ENCODE peak calls at places on chromosomes 1 and 21, in ten cellular contexts. E, D, G, C, Z, T, V, U, K and F are unnamed samples.

GRCh38 chr21:45982256-45982757 is 737 bp downstream of the COL6A1 start:
- DNase-seq in E (no peak), D (no peak), G (no peak), C (peak; percentile 36), Z (no peak), T (peak; percentile 42), V (no peak), U (peak; percentile 55), K (peak; percentile 61), F (peak; percentile 54)

GRCh38 chr1:55444660-55445059 is 229.5 kb upstream of the USP24 start:
- DNase-seq in E (no peak), D (no peak), G (no peak), C (no peak), Z (no peak), T (no peak), V (no peak), U (no peak), K (no peak), F (no peak)

GRCh38 chr21:41294548-41295231 is 21.9 kb upstream of the FAM3B start:
- DNase-seq in E (no peak), D (no peak), G (no peak), C (no peak), Z (no peak), T (no peak), V (no peak), U (no peak), K (no peak), F (no peak)

GRCh38 chr1:54158071-54158470 is 5.3 kb upstream of the CDCP2 start:
- DNase-seq in E (no peak), D (no peak), G (no peak), C (no peak), Z (no peak), T (no peak), V (no peak), U (peak; percentile 57), K (no peak), F (peak; percentile 16)

GRCh38 chr1:10693497-10694273 is 102.8 kb downstream of the CASZ1 start:
- DNase-seq in E (no peak), D (no peak), G (no peak), C (peak; percentile 71), Z (peak; percentile 23), T (peak; percentile 68), V (peak; percentile 64), U (peak; percentile 67), K (no peak), F (peak; percentile 75)

GRCh38 chr21:41410361-41410760 is 15.7 kb upstream of the MX1 start:
- DNase-seq in E (no peak), D (no peak), G (no peak), C (no peak), Z (peak; percentile 6), T (no peak), V (no peak), U (no peak), K (no peak), F (no peak)

GRCh38 chr1:66563094-66563800 is 29.3 kb downstream of the SGIP1 start:
- DNase-seq in E (peak; percentile 95), D (peak; percentile 47), G (no peak), C (no peak), Z (peak; percentile 91), T (no peak), V (no peak), U (peak; percentile 87), K (no peak), F (peak; percentile 88)

GRCh38 chr1:185821612-185822385 is 87.6 kb downstream of the HMCN1 start:
- DNase-seq in E (no peak), D (no peak), G (no peak), C (no peak), Z (no peak), T (no peak), V (no peak), U (no peak), K (no peak), F (no peak)

GRCh38 chr1:151935154-151935553 is 25.8 kb upstream of the THEM4 start:
- DNase-seq in E (peak; percentile 41), D (no peak), G (no peak), C (no peak), Z (peak; percentile 59), T (no peak), V (no peak), U (no peak), K (no peak), F (no peak)

GRCh38 chr1:203700901-203701300 is 64.1 kb upstream of the LAX1 start:
- DNase-seq in E (no peak), D (no peak), G (no peak), C (no peak), Z (no peak), T (no peak), V (no peak), U (no peak), K (no peak), F (no peak)

GRCh38 chr1:190084552-190084951 is 393.1 kb downstream of the BRINP3 start:
- DNase-seq in E (no peak), D (peak; percentile 69), G (peak; percentile 72), C (peak; percentile 1), Z (no peak), T (no peak), V (no peak), U (no peak), K (no peak), F (no peak)

GRCh38 chr1:110783292-110783918 is 89.5 kb upstream of the CD53 start:
- DNase-seq in E (peak; percentile 50), D (peak; percentile 54), G (peak; percentile 27), C (peak; percentile 68), Z (peak; percentile 26), T (peak; percentile 46), V (peak; percentile 74), U (peak; percentile 62), K (no peak), F (peak; percentile 70)

GRCh38 chr1:230117694-230118093 is 50.7 kb downstream of the GALNT2 start:
- DNase-seq in E (no peak), D (no peak), G (no peak), C (no peak), Z (no peak), T (no peak), V (no peak), U (no peak), K (no peak), F (no peak)

GRCh38 chr1:164583196-164583595 is 24.2 kb downstream of the PBX1 start:
- DNase-seq in E (no peak), D (no peak), G (no peak), C (no peak), Z (no peak), T (no peak), V (no peak), U (no peak), K (no peak), F (no peak)

DNA sequence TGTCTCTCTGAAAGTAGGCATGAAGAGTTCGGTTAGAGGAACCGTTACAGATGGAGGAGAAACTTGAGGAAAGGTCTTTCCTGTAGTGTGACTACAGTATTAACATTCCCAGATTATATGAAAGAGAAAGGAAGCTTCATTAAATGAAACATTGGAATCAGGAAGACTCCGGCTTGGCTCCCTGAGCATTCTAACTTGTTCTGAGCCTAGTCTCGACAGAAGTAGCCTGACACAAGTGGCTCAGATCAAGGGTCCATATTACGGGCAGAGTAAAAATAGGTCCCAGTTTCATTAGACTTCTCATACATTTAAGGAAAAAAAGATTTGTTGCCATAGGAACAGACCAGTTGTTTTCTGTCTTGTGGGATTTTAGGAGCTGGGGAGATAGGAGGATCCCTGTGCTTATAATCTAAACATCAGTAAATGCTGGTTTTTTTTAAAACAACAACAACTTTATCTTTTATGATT is 12.8 kb downstream of the SMAP2 start:
- DNase-seq in E (no peak), D (no peak), G (no peak), C (no peak), Z (no peak), T (no peak), V (no peak), U (no peak), K (no peak), F (no peak)
- H3K4me1 ChIP-seq in E (peaks cover 19% of the 10 kb centered on the region), D (no peaks in the 10 kb centered on the region), G (no peaks in the 10 kb centered on the region), C (peaks cover 16% of the 10 kb centered on the region), Z (peaks cover 34% of the 10 kb centered on the region), T (peaks cover 93% of the 10 kb centered on the region), V (peaks cover 82% of the 10 kb centered on the region), U (peaks cover 27% of the 10 kb centered on the region), K (peaks cover 34% of the 10 kb centered on the region), F (peaks cover 68% of the 10 kb centered on the region)

GRCh38 chr1:25556791-25557476 is 13.5 kb downstream of the LDLRAP1 start:
- DNase-seq in E (peak; percentile 41), D (no peak), G (no peak), C (no peak), Z (peak; percentile 57), T (no peak), V (peak; percentile 71), U (peak; percentile 67), K (peak; percentile 47), F (peak; percentile 37)
- H3K4me3 ChIP-seq in E (no peak overlapping the region), D (no peak overlapping the region), G (no peak overlapping the region), C (no peak overlapping the region), Z (no peak overlapping the region), T (no peak overlapping the region), V (no peak overlapping the region), U (no peak overlapping the region), K (no peak overlapping the region), F (no peak overlapping the region)

GRCh38 chr1:22522221-22522743 is 41.0 kb upstream of the EPHA8 start:
- DNase-seq in E (no peak), D (no peak), G (no peak), C (no peak), Z (no peak), T (no peak), V (no peak), U (no peak), K (no peak), F (no peak)
- H3K36me3 ChIP-seq in E (peaks cover 54% of the 10 kb centered on the region), D (peaks cover 91% of the 10 kb centered on the region), G (peaks cover 12% of the 10 kb centered on the region), C (peaks cover 21% of the 10 kb centered on the region), Z (peaks cover 8% of the 10 kb centered on the region), T (peaks cover 97% of the 10 kb centered on the region), V (peaks cover 70% of the 10 kb centered on the region), U (peaks cover 12% of the 10 kb centered on the region), K (peaks cover 98% of the 10 kb centered on the region), F (peaks cover 93% of the 10 kb centered on the region)

GRCh38 chr1:112700290-112701226 is 6.4 kb downstream of the RHOC start:
- DNase-seq in E (peak; percentile 95), D (peak; percentile 95), G (no peak), C (peak; percentile 97), Z (peak; percentile 93), T (peak; percentile 93), V (peak; percentile 77), U (peak; percentile 92), K (peak; percentile 97), F (peak; percentile 94)

GRCh38 chr1:112699425-112700144 is 7.3 kb downstream of the RHOC start:
- DNase-seq in E (no peak), D (no peak), G (no peak), C (no peak), Z (no peak), T (no peak), V (no peak), U (no peak), K (no peak), F (no peak)

GRCh38 chr1:112702420-112703261 is 4.3 kb downstream of the RHOC start:
- DNase-seq in E (no peak), D (no peak), G (no peak), C (no peak), Z (no peak), T (no peak), V (no peak), U (no peak), K (no peak), F (no peak)

GRCh38 chr1:112702067-112702395 is 4.9 kb downstream of the RHOC start:
- DNase-seq in E (no peak), D (no peak), G (no peak), C (no peak), Z (no peak), T (no peak), V (no peak), U (no peak), K (no peak), F (no peak)

GRCh38 chr1:112701227-112702066 is 5.5 kb downstream of the RHOC start:
- DNase-seq in E (no peak), D (no peak), G (no peak), C (no peak), Z (no peak), T (no peak), V (no peak), U (no peak), K (no peak), F (no peak)
- H3K4me1 ChIP-seq in E (peaks cover 31% of the 10 kb centered on the region), D (peaks cover 55% of the 10 kb centered on the region), G (peaks cover 14% of the 10 kb centered on the region), C (peaks cover 51% of the 10 kb centered on the region), Z (peaks cover 39% of the 10 kb centered on the region), T (peaks cover 79% of the 10 kb centered on the region), V (peaks cover 46% of the 10 kb centered on the region), U (peaks cover 17% of the 10 kb centered on the region), K (peaks cover 53% of the 10 kb centered on the region), F (peaks cover 54% of the 10 kb centered on the region)